ENCODE peak calls at places on chromosomes 12 and 14, in five cellular contexts. A is pancreas, G is heart left ventricle, H is fibroblast of lung, I is H9. F is an unnamed sample. For H3K4me1, the result is how much of the 10 kb centered on the place peaks cover.

GRCh38 chr12:31651893-31652521 is 7.5 kb upstream of the ETFBKMT start:
- DNase-seq in A (no peak), G (no peak), H (peak), I (no peak), F (no peak)

GRCh38 chr12:51262758-51263177 is 7.4 kb downstream of the SMAGP start:
- DNase-seq in A (peak), G (no peak), H (peak), I (peak), F (no peak)

GRCh38 chr12:80472912-80473500 is 29.0 kb downstream of the PTPRQ start:
- DNase-seq in A (no peak), G (no peak), H (peak), I (no peak), F (no peak)

GRCh38 chr14:103711516-103712431 is 3.5 kb downstream of the XRCC3 start:
- DNase-seq in A (no peak), G (peak), H (no peak), I (no peak), F (peak)

GRCh38 chr12:48185181-48185919 is 1.9 kb downstream of the CCDC184 start:
- DNase-seq in A (no peak), G (no peak), H (no peak), I (peak), F (no peak)

GRCh38 chr14:77641207-77641533 is 24.7 kb upstream of the SPTLC2 start:
- DNase-seq in A (no peak), G (no peak), H (no peak), I (no peak), F (no peak)

GRCh38 chr14:101224356-101225115 is 321.0 kb upstream of the RTL1 start:
- DNase-seq in A (peak), G (no peak), H (no peak), I (peak), F (no peak)

GRCh38 chr14:66572836-66573235 is 64.9 kb downstream of the GPHN start:
- DNase-seq in A (no peak), G (no peak), H (peak), I (no peak), F (no peak)

GRCh38 chr12:68480526-68480925 is 130.2 kb upstream of the RAP1B start:
- DNase-seq in A (no peak), G (no peak), H (no peak), I (no peak), F (no peak)

GRCh38 chr14:73238262-73238852 is 1.1 kb downstream of the PAPLN start:
- DNase-seq in A (no peak), G (no peak), H (peak), I (no peak), F (no peak)

GRCh38 chr14:28676481-28676880 is 90.1 kb upstream of the FOXG1 start:
- DNase-seq in A (no peak), G (no peak), H (peak), I (no peak), F (no peak)

GRCh38 chr12:2959194-2959507 is at the start of gene TEAD4:
- DNase-seq in A (peak), G (peak), H (peak), I (peak), F (peak)

GRCh38 chr14:50402965-50403364 is 6.3 kb upstream of the CDKL1 start:
- DNase-seq in A (no peak), G (no peak), H (no peak), I (no peak), F (no peak)

GRCh38 chr14:71362920-71363584 is 455.8 kb downstream of the PCNX1 start:
- DNase-seq in A (no peak), G (no peak), H (peak), I (no peak), F (no peak)

GRCh38 chr12:111437816-111438454 is 32.2 kb downstream of the SH2B3 start:
- DNase-seq in A (no peak), G (peak), H (peak), I (no peak), F (no peak)

GRCh38 chr12:43760396-43760795 is 1.6 kb downstream of the IRAK4 start:
- DNase-seq in A (no peak), G (no peak), H (no peak), I (no peak), F (no peak)

GRCh38 chr12:104669057-104669770 is 212.5 kb downstream of the CHST11 start:
- DNase-seq in A (peak), G (peak), H (peak), I (no peak), F (peak)

GRCh38 chr14:51880810-51881580 is 20.6 kb downstream of the GNG2 start:
- DNase-seq in A (no peak), G (no peak), H (no peak), I (no peak), F (no peak)

GRCh38 chr14:95609398-95609990 is 74.6 kb downstream of the GLRX5 start:
- DNase-seq in A (peak), G (no peak), H (peak), I (peak), F (no peak)

GRCh38 chr14:92459479-92460421 is 53.8 kb upstream of the RIN3 start:
- DNase-seq in A (no peak), G (peak), H (no peak), I (peak), F (peak)

GRCh38 chr14:101731187-101732080 is 30.1 kb upstream of the PPP2R5C start:
- DNase-seq in A (peak), G (no peak), H (peak), I (peak), F (peak)

GRCh38 chr14:102317564-102318248 is 1.8 kb upstream of the ZNF839 start:
- DNase-seq in A (peak), G (peak), H (no peak), I (no peak), F (no peak)

GRCh38 chr12:24389394-24389793 is 439.9 kb upstream of the SOX5 start:
- DNase-seq in A (no peak), G (no peak), H (no peak), I (no peak), F (no peak)

GRCh38 chr14:81384900-81385299 is 15.2 kb downstream of the STON2 start:
- DNase-seq in A (no peak), G (no peak), H (peak), I (no peak), F (no peak)

DNA sequence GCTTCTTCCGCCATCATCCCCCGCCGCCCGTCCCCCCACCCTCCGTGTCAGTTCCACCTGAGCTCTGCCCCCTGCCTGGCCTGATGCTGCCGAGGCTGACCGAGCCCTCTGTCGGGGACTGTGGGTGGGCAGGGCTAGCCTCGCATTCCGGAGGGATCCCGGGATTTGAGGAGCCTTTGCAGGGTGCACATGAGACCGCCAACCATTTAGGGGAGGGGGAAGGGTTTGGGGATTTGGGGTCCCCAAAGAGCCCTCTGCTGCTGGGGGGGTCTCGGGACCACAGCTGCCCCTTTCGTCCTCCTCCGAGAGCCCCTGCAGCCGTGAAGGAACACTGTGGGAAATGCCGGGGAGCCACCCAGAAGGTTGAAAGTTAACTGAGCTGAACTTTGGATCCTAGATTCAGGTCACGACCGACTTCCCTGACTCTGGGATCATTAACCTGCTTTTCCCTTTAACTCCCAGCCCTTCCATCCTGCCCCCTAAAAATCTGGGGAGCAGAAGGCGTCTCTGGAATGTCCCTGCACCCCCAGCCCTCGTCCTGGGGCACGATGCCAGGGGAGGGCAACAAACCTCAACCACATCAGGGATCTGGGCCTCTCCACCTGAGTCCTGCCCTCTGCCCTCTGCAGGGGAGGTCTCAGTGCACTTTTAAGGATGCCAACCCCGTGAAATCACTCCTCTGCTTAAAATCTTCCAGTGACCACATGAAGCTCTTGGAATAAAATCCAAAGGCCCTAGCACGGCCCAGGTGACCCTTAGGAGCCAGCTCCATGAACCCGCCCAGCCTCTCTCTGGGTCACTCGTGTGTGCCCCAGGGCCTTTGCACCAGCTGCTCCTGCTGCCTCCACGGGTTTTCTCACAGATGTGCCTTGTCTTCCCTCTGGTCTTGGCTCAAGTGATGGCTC is 94.9 kb downstream of the RFLNA start:
- DNase-seq in A (no peak), G (no peak), H (no peak), I (no peak), F (peak)
- H3K4me1 ChIP-seq in A (under half), G (half or more), H (half or more), I (under half), F (under half)

GRCh38 chr12:124379938-124380754 is 85.3 kb downstream of the RFLNA start:
- DNase-seq in A (no peak), G (peak), H (peak), I (no peak), F (peak)
- TF ChIP-seq CTCF in A (no peak), G (peak), H (peak), I (no peak), F (peak)

GRCh38 chr12:93443576-93443975 is 1.8 kb upstream of the UBE2N start:
- DNase-seq in A (no peak), G (no peak), H (no peak), I (no peak), F (no peak)
- H3K4me1 ChIP-seq in A (under half), G (under half), H (under half), I (under half), F (under half)

DNA sequence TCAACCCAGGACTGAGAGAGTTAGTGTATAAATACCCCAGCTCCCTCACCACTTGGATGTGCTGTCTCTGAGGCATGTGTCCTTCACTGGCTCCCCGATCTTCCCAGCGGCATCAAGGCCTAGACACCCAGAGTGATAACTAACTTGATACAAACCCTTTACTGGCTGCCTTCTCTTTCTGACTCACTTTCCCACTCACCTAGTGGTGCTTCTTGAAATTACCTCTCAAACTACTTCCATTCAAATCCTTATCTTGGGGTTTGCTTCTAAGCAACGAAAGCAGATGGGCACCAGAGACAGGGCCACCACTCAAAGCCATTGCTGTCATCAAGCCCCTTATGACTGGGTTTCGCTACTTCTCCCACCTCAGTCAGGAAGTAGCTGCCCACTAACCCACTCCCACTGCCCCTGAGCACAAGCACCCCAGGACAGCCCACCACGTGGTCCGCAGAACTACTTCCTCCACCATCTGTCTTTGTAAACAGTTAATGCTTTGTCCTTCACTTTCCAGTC is 17.2 kb downstream of the ZFP36L1 start:
- DNase-seq in A (no peak), G (peak), H (no peak), I (no peak), F (no peak)
- TF ChIP-seq CTCF in A (no peak), G (no peak), H (no peak), I (peak), F (no peak)

F was measured in uterus.